ENCODE peak calls at places on chromosomes 1 and 21, in five cellular contexts. L is suprapubic skin, O is Peyer's patch, U is heart left ventricle, F is neural progenitor cell. R is an unnamed sample.

GRCh38 chr1:162854245-162854860 is 6.6 kb downstream of the CCDC190 start:
- DNase-seq in O (peak; percentile 78), F (peak; percentile 65), L (no peak), U (peak; percentile 41), R (no peak)

GRCh38 chr1:2317230-2318065 is 73.9 kb downstream of the MORN1 start:
- DNase-seq in U (no peak), F (no peak), L (no peak), O (no peak), R (no peak)

GRCh38 chr1:10663668-10664035 is 132.8 kb downstream of the CASZ1 start:
- DNase-seq in O (no peak), L (no peak), F (peak; percentile 85), U (peak; percentile 65), R (no peak)

GRCh38 chr1:23120383-23120782 is 48.3 kb downstream of the LUZP1 start:
- DNase-seq in O (no peak), L (no peak), F (no peak), U (no peak), R (no peak)

GRCh38 chr1:107138166-107138565 is 2.7 kb upstream of the NTNG1 start:
- DNase-seq in O (no peak), L (no peak), F (no peak), U (no peak), R (peak; percentile 59)

GRCh38 chr1:166900987-166901386 is 24.9 kb upstream of the TADA1 start:
- DNase-seq in L (no peak), O (no peak), F (no peak), U (no peak), R (no peak)

GRCh38 chr21:25560151-25560783 is 47.0 kb downstream of the MRPL39 start:
- DNase-seq in O (no peak), L (no peak), U (no peak), F (no peak), R (no peak)

GRCh38 chr1:179881642-179882252 is 338 bp upstream of the TOR1AIP1 start:
- DNase-seq in L (peak; percentile 91), O (peak; percentile 87), U (peak; percentile 88), F (no peak), R (no peak)

GRCh38 chr1:108646661-108647269 is 14.1 kb downstream of the HENMT1 start:
- DNase-seq in F (no peak), L (peak; percentile 89), U (peak; percentile 72), O (peak; percentile 92), R (no peak)

GRCh38 chr1:244473059-244473605 is 12.1 kb downstream of the CATSPERE start:
- DNase-seq in U (no peak), L (no peak), O (no peak), F (no peak), R (no peak)

GRCh38 chr1:181179980-181180964 is 91.8 kb downstream of the IER5 start:
- DNase-seq in U (peak; percentile 73), L (peak; percentile 74), O (no peak), F (peak; percentile 78), R (no peak)

GRCh38 chr1:22043175-22043769 is 9.2 kb upstream of the CDC42 start:
- DNase-seq in O (peak; percentile 38), L (no peak), F (no peak), U (no peak), R (peak; percentile 81)
- H3K27ac ChIP-seq in O (no peak overlapping the region), L (peak overlapping the region; percentile 79), F (no peak overlapping the region), U (no peak overlapping the region), R (no peak overlapping the region)

DNA sequence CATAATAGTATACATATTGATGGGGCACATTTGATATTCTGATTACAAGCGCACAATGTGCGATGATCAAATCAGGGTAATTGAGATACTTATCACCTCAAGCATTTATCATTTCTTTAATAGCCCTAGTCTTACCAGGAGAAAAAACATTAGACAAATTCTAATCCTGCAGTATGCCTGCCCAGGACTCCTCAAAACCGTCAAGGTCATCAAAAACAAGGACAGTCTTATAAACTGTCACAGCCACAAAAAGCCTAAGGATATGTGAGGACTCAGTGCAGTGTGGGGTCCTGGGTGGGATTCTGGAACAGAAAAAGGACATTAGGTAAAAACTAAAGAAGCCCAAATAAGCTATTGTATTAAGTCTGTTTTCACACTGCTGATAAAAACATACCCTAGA is 19.1 kb downstream of the CAPN9 start:
- DNase-seq in F (no peak), L (no peak), U (no peak), O (no peak), R (no peak)
- H3K4me1 ChIP-seq in F (no peaks in the 10 kb centered on the region), L (peaks cover 3% of the 10 kb centered on the region), U (no peaks in the 10 kb centered on the region), O (no peaks in the 10 kb centered on the region), R (no peaks in the 10 kb centered on the region)

GRCh38 chr1:241605146-241605805 is 34.9 kb downstream of the CHML start:
- DNase-seq in U (no peak), L (no peak), F (peak; percentile 53), O (no peak), R (peak; percentile 55)

GRCh38 chr1:241603626-241604337 is 36.4 kb downstream of the CHML start:
- DNase-seq in U (no peak), F (no peak), L (no peak), O (no peak), R (peak; percentile 60)

GRCh38 chr1:241598234-241598633 is 41.9 kb downstream of the CHML start:
- DNase-seq in L (no peak), F (no peak), O (no peak), U (no peak), R (no peak)

GRCh38 chr1:241596633-241597032 is 43.5 kb downstream of the CHML start:
- DNase-seq in F (no peak), U (no peak), O (no peak), L (no peak), R (no peak)

DNA sequence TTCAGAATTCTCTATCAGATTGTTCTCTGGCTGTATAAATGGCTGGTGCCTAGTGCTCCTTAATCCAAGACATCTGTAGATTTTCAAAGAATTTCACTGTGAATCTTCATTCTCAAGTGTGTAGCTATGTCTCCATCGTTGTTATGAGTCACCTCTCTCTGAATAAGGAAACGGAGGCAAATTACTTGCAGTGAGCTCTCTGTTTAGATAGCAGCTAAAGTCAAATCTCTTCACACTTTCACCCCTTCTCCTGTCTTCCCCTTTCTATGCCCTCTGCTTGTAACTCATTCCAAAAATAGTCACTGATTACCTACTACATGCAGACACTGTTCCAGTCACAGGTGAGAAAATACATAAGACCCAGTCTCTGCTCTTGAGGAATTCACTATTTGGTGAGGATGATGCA is 39.7 kb downstream of the CHML start:
- DNase-seq in U (no peak), F (no peak), O (no peak), L (no peak), R (no peak)
- H3K27ac ChIP-seq in U (no peak overlapping the region), F (no peak overlapping the region), O (no peak overlapping the region), L (no peak overlapping the region), R (peak overlapping the region; percentile 39)

GRCh38 chr1:24507423-24507804 is 4.8 kb downstream of the RCAN3 start:
- DNase-seq in O (no peak), L (no peak), F (no peak), U (no peak), R (no peak)
- H3K4me1 ChIP-seq in O (peaks cover 5% of the 10 kb centered on the region), L (peaks cover 23% of the 10 kb centered on the region), F (peaks cover 17% of the 10 kb centered on the region), U (no peaks in the 10 kb centered on the region), R (peaks cover 4% of the 10 kb centered on the region)

GRCh38 chr21:44812640-44813039 is 5.2 kb downstream of the SUMO3 start:
- DNase-seq in F (no peak), L (no peak), U (no peak), O (no peak), R (no peak)

GRCh38 chr21:44813149-44813548 is 4.7 kb downstream of the SUMO3 start:
- DNase-seq in F (no peak), U (no peak), O (no peak), L (no peak), R (no peak)

GRCh38 chr21:44814498-44815023 is 3.3 kb downstream of the SUMO3 start:
- DNase-seq in U (no peak), F (no peak), O (no peak), L (no peak), R (no peak)

GRCh38 chr21:44815225-44815624 is 2.6 kb downstream of the SUMO3 start:
- DNase-seq in L (no peak), O (no peak), U (no peak), F (no peak), R (no peak)

GRCh38 chr21:44813727-44814126 is 4.1 kb downstream of the SUMO3 start:
- DNase-seq in F (no peak), U (no peak), L (no peak), O (no peak), R (no peak)
- H3K27ac ChIP-seq in F (no peak overlapping the region), U (no peak overlapping the region), L (peak overlapping the region; percentile 24), O (no peak overlapping the region), R (no peak overlapping the region)

DNA sequence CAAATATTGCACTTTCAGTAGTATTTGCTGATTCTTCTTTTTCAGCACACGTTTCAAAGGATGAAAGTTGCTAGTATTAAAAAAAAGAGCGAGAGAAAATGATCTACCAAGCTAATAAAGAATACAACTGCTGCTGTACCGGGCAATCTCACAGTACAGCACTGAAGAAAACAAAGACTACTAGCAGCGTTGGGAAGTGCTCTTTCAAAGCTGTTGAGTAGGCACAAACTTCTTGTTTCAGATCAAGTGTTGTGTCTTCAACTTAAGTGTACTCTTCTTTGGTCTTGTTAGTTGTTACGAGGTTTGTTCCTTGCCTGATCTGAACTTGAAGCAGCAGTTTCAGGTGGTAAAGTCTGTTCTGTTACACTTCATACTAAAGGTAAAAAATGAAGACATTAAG is 7.9 kb downstream of the CSDE1 start:
- DNase-seq in O (no peak), U (no peak), F (no peak), L (no peak), R (no peak)
- H3K4me1 ChIP-seq in O (peaks cover 50% of the 10 kb centered on the region), U (peaks cover 46% of the 10 kb centered on the region), F (peaks cover 15% of the 10 kb centered on the region), L (peaks cover 54% of the 10 kb centered on the region), R (peaks cover 5% of the 10 kb centered on the region)

GRCh38 chr1:65062339-65062738 is 85.7 kb upstream of the AK4 start:
- DNase-seq in U (no peak), F (no peak), O (no peak), L (no peak), R (no peak)
- H3K27ac ChIP-seq in U (no peak overlapping the region), F (no peak overlapping the region), O (no peak overlapping the region), L (no peak overlapping the region), R (no peak overlapping the region)